ENCODE peak calls at places on chromosomes 11 and 22, in seven cellular contexts. One of them, this sample, is unnamed.

GRCh38 chr11:64866173-64866491 is 12.3 kb downstream of the EHD1 start:
- DNase-seq in fibroblast of pulmonary artery: no peak
- DNase-seq in T-cell: no peak
- DNase-seq in endothelial cell: no peak
- DNase-seq in GM04504: no peak
- DNase-seq in KG1: no peak
- DNase-seq in lower leg skin: no peak
- DNase-seq in this sample: no peak

GRCh38 chr22:46366801-46367706 is 31.5 kb downstream of the TRMU start:
- DNase-seq in T-cell: no peak
- DNase-seq in lower leg skin: no peak
- DNase-seq in KG1: no peak
- DNase-seq in endothelial cell: no peak
- DNase-seq in fibroblast of pulmonary artery: no peak
- DNase-seq in GM04504: no peak
- DNase-seq in this sample: no peak

GRCh38 chr11:72758304-72758689 is 6.1 kb upstream of the ARAP1 start:
- DNase-seq in fibroblast of pulmonary artery: peak
- DNase-seq in KG1: no peak
- DNase-seq in lower leg skin: no peak
- DNase-seq in T-cell: no peak
- DNase-seq in GM04504: no peak
- DNase-seq in endothelial cell: no peak
- DNase-seq in this sample: no peak

GRCh38 chr22:38890377-38890776 is 18.4 kb upstream of the CBX6 start:
- DNase-seq in KG1: no peak
- DNase-seq in lower leg skin: no peak
- DNase-seq in endothelial cell: no peak
- DNase-seq in T-cell: no peak
- DNase-seq in GM04504: no peak
- DNase-seq in fibroblast of pulmonary artery: no peak
- DNase-seq in this sample: no peak

GRCh38 chr22:49910229-49911155 is 7.7 kb downstream of the ALG12 start:
- DNase-seq in KG1: no peak
- DNase-seq in endothelial cell: no peak
- DNase-seq in GM04504: no peak
- DNase-seq in fibroblast of pulmonary artery: no peak
- DNase-seq in lower leg skin: no peak
- DNase-seq in T-cell: no peak
- DNase-seq in this sample: no peak

GRCh38 chr22:47287516-47287915 is 525.1 kb downstream of the TBC1D22A start:
- DNase-seq in T-cell: no peak
- DNase-seq in endothelial cell: no peak
- DNase-seq in GM04504: no peak
- DNase-seq in fibroblast of pulmonary artery: no peak
- DNase-seq in lower leg skin: no peak
- DNase-seq in KG1: no peak
- DNase-seq in this sample: no peak

GRCh38 chr11:132289590-132290256 is 919.3 kb downstream of the NTM start:
- DNase-seq in fibroblast of pulmonary artery: no peak
- DNase-seq in GM04504: no peak
- DNase-seq in T-cell: no peak
- DNase-seq in endothelial cell: peak
- DNase-seq in lower leg skin: no peak
- DNase-seq in KG1: no peak
- DNase-seq in this sample: no peak

GRCh38 chr11:75155570-75156422 is 4.9 kb downstream of the SLCO2B1 start:
- DNase-seq in endothelial cell: no peak
- DNase-seq in KG1: no peak
- DNase-seq in fibroblast of pulmonary artery: peak
- DNase-seq in lower leg skin: no peak
- DNase-seq in T-cell: no peak
- DNase-seq in GM04504: no peak
- DNase-seq in this sample: no peak

GRCh38 chr11:110088535-110089344 is 4.5 kb upstream of the ZC3H12C start:
- DNase-seq in endothelial cell: no peak
- DNase-seq in fibroblast of pulmonary artery: no peak
- DNase-seq in lower leg skin: no peak
- DNase-seq in T-cell: no peak
- DNase-seq in KG1: peak
- DNase-seq in GM04504: no peak
- DNase-seq in this sample: no peak

GRCh38 chr11:134045799-134046635 is 22.9 kb upstream of the JAM3 start:
- DNase-seq in endothelial cell: peak
- DNase-seq in fibroblast of pulmonary artery: no peak
- DNase-seq in T-cell: no peak
- DNase-seq in lower leg skin: no peak
- DNase-seq in GM04504: no peak
- DNase-seq in KG1: no peak
- DNase-seq in this sample: no peak

GRCh38 chr22:16933274-16933923 is 74.6 kb downstream of the GAB4 start:
- DNase-seq in lower leg skin: no peak
- DNase-seq in GM04504: no peak
- DNase-seq in fibroblast of pulmonary artery: no peak
- DNase-seq in endothelial cell: no peak
- DNase-seq in KG1: no peak
- DNase-seq in T-cell: no peak
- DNase-seq in this sample: no peak

GRCh38 chr22:25447689-25448434 is 116.6 kb upstream of the GRK3 start:
- DNase-seq in KG1: peak
- DNase-seq in GM04504: peak
- DNase-seq in fibroblast of pulmonary artery: peak
- DNase-seq in endothelial cell: peak
- DNase-seq in lower leg skin: peak
- DNase-seq in T-cell: peak
- DNase-seq in this sample: peak

GRCh38 chr22:41234815-41235687 is 5.7 kb downstream of the CHADL start:
- DNase-seq in fibroblast of pulmonary artery: no peak
- DNase-seq in T-cell: no peak
- DNase-seq in GM04504: no peak
- DNase-seq in KG1: no peak
- DNase-seq in lower leg skin: no peak
- DNase-seq in endothelial cell: no peak
- DNase-seq in this sample: no peak

GRCh38 chr11:60701509-60701818 is 2.1 kb downstream of the MS4A8 start:
- DNase-seq in T-cell: no peak
- DNase-seq in KG1: no peak
- DNase-seq in lower leg skin: no peak
- DNase-seq in endothelial cell: no peak
- DNase-seq in fibroblast of pulmonary artery: no peak
- DNase-seq in GM04504: no peak
- DNase-seq in this sample: no peak

GRCh38 chr11:112526699-112527410 is 266.2 kb upstream of the PLET1 start:
- DNase-seq in KG1: no peak
- DNase-seq in GM04504: no peak
- DNase-seq in endothelial cell: no peak
- DNase-seq in fibroblast of pulmonary artery: no peak
- DNase-seq in T-cell: no peak
- DNase-seq in lower leg skin: peak
- DNase-seq in this sample: no peak

GRCh38 chr22:36783743-36784142 is 7.8 kb upstream of the IFT27 start:
- DNase-seq in lower leg skin: no peak
- DNase-seq in KG1: no peak
- DNase-seq in GM04504: no peak
- DNase-seq in T-cell: no peak
- DNase-seq in endothelial cell: no peak
- DNase-seq in fibroblast of pulmonary artery: no peak
- DNase-seq in this sample: no peak

GRCh38 chr11:88861618-88862017 is 204.2 kb downstream of the GRM5 start:
- DNase-seq in endothelial cell: no peak
- DNase-seq in fibroblast of pulmonary artery: no peak
- DNase-seq in T-cell: no peak
- DNase-seq in KG1: no peak
- DNase-seq in GM04504: no peak
- DNase-seq in lower leg skin: no peak
- DNase-seq in this sample: no peak

GRCh38 chr11:86491048-86491447 is 116.4 kb downstream of the CCDC81 start:
- DNase-seq in T-cell: no peak
- DNase-seq in endothelial cell: no peak
- DNase-seq in lower leg skin: no peak
- DNase-seq in GM04504: no peak
- DNase-seq in KG1: no peak
- DNase-seq in fibroblast of pulmonary artery: no peak
- DNase-seq in this sample: no peak

GRCh38 chr22:40449676-40450035 is 79.3 kb downstream of the SGSM3 start:
- DNase-seq in lower leg skin: no peak
- DNase-seq in endothelial cell: no peak
- DNase-seq in fibroblast of pulmonary artery: peak
- DNase-seq in GM04504: peak
- DNase-seq in T-cell: no peak
- DNase-seq in KG1: no peak
- DNase-seq in this sample: no peak

GRCh38 chr11:72250661-72251465 is 6.9 kb upstream of the PHOX2A start:
- DNase-seq in lower leg skin: no peak
- DNase-seq in GM04504: no peak
- DNase-seq in KG1: no peak
- DNase-seq in fibroblast of pulmonary artery: no peak
- DNase-seq in T-cell: no peak
- DNase-seq in endothelial cell: no peak
- DNase-seq in this sample: no peak

GRCh38 chr11:46383974-46384701 is 2.7 kb downstream of the MDK start:
- DNase-seq in fibroblast of pulmonary artery: no peak
- DNase-seq in endothelial cell: no peak
- DNase-seq in lower leg skin: no peak
- DNase-seq in KG1: no peak
- DNase-seq in GM04504: no peak
- DNase-seq in T-cell: no peak
- DNase-seq in this sample: no peak

GRCh38 chr11:126484266-126484665 is 128.8 kb downstream of the ST3GAL4 start:
- DNase-seq in GM04504: no peak
- DNase-seq in endothelial cell: no peak
- DNase-seq in T-cell: no peak
- DNase-seq in lower leg skin: no peak
- DNase-seq in KG1: no peak
- DNase-seq in fibroblast of pulmonary artery: peak
- DNase-seq in this sample: no peak

GRCh38 chr22:42808516-42808915 is 48.6 kb downstream of the ARFGAP3 start:
- DNase-seq in lower leg skin: no peak
- DNase-seq in KG1: no peak
- DNase-seq in endothelial cell: no peak
- DNase-seq in fibroblast of pulmonary artery: peak
- DNase-seq in GM04504: no peak
- DNase-seq in T-cell: no peak
- DNase-seq in this sample: no peak

GRCh38 chr11:95230054-95231034 is 658 bp downstream of the SESN3 start:
- DNase-seq in T-cell: no peak
- DNase-seq in KG1: peak
- DNase-seq in fibroblast of pulmonary artery: peak
- DNase-seq in endothelial cell: peak
- DNase-seq in GM04504: no peak
- DNase-seq in lower leg skin: peak
- DNase-seq in this sample: peak

GRCh38 chr11:65654375-65655349 is 8.1 kb downstream of the RELA start:
- DNase-seq in KG1: no peak
- DNase-seq in lower leg skin: no peak
- DNase-seq in T-cell: no peak
- DNase-seq in fibroblast of pulmonary artery: no peak
- DNase-seq in endothelial cell: no peak
- DNase-seq in GM04504: no peak
- DNase-seq in this sample: peak

GRCh38 chr11:60905551-60906113 is 753 bp downstream of the PRPF19 start:
- DNase-seq in endothelial cell: no peak
- DNase-seq in lower leg skin: no peak
- DNase-seq in T-cell: no peak
- DNase-seq in GM04504: no peak
- DNase-seq in fibroblast of pulmonary artery: peak
- DNase-seq in KG1: no peak
- DNase-seq in this sample: no peak

GRCh38 chr22:38303974-38304373 is 13.3 kb downstream of the CSNK1E start:
- DNase-seq in lower leg skin: no peak
- DNase-seq in KG1: no peak
- DNase-seq in endothelial cell: no peak
- DNase-seq in GM04504: no peak
- DNase-seq in T-cell: no peak
- DNase-seq in fibroblast of pulmonary artery: no peak
- DNase-seq in this sample: no peak

GRCh38 chr11:9716275-9717039 is 52.6 kb downstream of the SWAP70 start:
- DNase-seq in lower leg skin: no peak
- DNase-seq in KG1: peak
- DNase-seq in GM04504: no peak
- DNase-seq in fibroblast of pulmonary artery: peak
- DNase-seq in T-cell: no peak
- DNase-seq in endothelial cell: no peak
- DNase-seq in this sample: no peak

GRCh38 chr11:121767433-121767832 is 314.7 kb upstream of the SORL1-AS1 start:
- DNase-seq in KG1: no peak
- DNase-seq in lower leg skin: no peak
- DNase-seq in GM04504: no peak
- DNase-seq in endothelial cell: no peak
- DNase-seq in fibroblast of pulmonary artery: no peak
- DNase-seq in T-cell: no peak
- DNase-seq in this sample: no peak

GRCh38 chr22:44611880-44612496 is 90.0 kb upstream of the PRR5 start:
- DNase-seq in KG1: no peak
- DNase-seq in GM04504: no peak
- DNase-seq in fibroblast of pulmonary artery: no peak
- DNase-seq in T-cell: no peak
- DNase-seq in lower leg skin: no peak
- DNase-seq in endothelial cell: no peak
- DNase-seq in this sample: no peak

GRCh38 chr22:23591203-23591791 is 11.2 kb upstream of the IGLL1 start:
- DNase-seq in lower leg skin: no peak
- DNase-seq in endothelial cell: peak
- DNase-seq in T-cell: peak
- DNase-seq in KG1: no peak
- DNase-seq in GM04504: peak
- DNase-seq in fibroblast of pulmonary artery: peak
- DNase-seq in this sample: no peak

GRCh38 chr22:50702261-50702671 is 29.6 kb downstream of the SHANK3 start:
- DNase-seq in KG1: no peak
- DNase-seq in GM04504: no peak
- DNase-seq in T-cell: no peak
- DNase-seq in lower leg skin: no peak
- DNase-seq in endothelial cell: no peak
- DNase-seq in fibroblast of pulmonary artery: no peak
- DNase-seq in this sample: no peak

GRCh38 chr22:37967637-37968451 is 14.3 kb downstream of the POLR2F start:
- DNase-seq in KG1: no peak
- DNase-seq in T-cell: no peak
- DNase-seq in GM04504: no peak
- DNase-seq in fibroblast of pulmonary artery: no peak
- DNase-seq in lower leg skin: no peak
- DNase-seq in endothelial cell: no peak
- DNase-seq in this sample: no peak

GRCh38 chr11:104041792-104042191 is 5.4 kb downstream of the DDI1 start:
- DNase-seq in T-cell: no peak
- DNase-seq in KG1: no peak
- DNase-seq in GM04504: no peak
- DNase-seq in endothelial cell: no peak
- DNase-seq in lower leg skin: no peak
- DNase-seq in fibroblast of pulmonary artery: no peak
- DNase-seq in this sample: no peak

GRCh38 chr22:25025586-25025985 is 73.1 kb downstream of the KIAA1671 start:
- DNase-seq in endothelial cell: no peak
- DNase-seq in T-cell: no peak
- DNase-seq in GM04504: no peak
- DNase-seq in fibroblast of pulmonary artery: no peak
- DNase-seq in KG1: no peak
- DNase-seq in lower leg skin: no peak
- DNase-seq in this sample: no peak

GRCh38 chr22:43994006-43994405 is 30.1 kb upstream of the PARVB start:
- DNase-seq in fibroblast of pulmonary artery: no peak
- DNase-seq in T-cell: no peak
- DNase-seq in endothelial cell: no peak
- DNase-seq in KG1: no peak
- DNase-seq in lower leg skin: no peak
- DNase-seq in GM04504: no peak
- DNase-seq in this sample: no peak

GRCh38 chr11:8777907-8778767 is 95.5 kb downstream of the RPL27A start:
- DNase-seq in lower leg skin: peak
- DNase-seq in endothelial cell: no peak
- DNase-seq in GM04504: no peak
- DNase-seq in fibroblast of pulmonary artery: peak
- DNase-seq in T-cell: no peak
- DNase-seq in KG1: no peak
- DNase-seq in this sample: no peak

GRCh38 chr11:94795799-94796580 is 27.8 kb downstream of the AMOTL1 start:
- DNase-seq in KG1: no peak
- DNase-seq in GM04504: no peak
- DNase-seq in T-cell: no peak
- DNase-seq in lower leg skin: no peak
- DNase-seq in fibroblast of pulmonary artery: no peak
- DNase-seq in endothelial cell: no peak
- DNase-seq in this sample: no peak

This sample was measured in ureter.